ENCODE peak calls at places on chromosomes 16 and 17, in six cellular contexts. One of them, this sample, is unnamed.

GRCh38 chr17:4573682-4574081 is 10.6 kb upstream of the SMTNL2 start:
- DNase-seq in K562: no peak
- DNase-seq in cardiac fibroblast: no peak
- DNase-seq in fibroblast of the aortic adventitia: no peak
- DNase-seq in AG10803: no peak
- DNase-seq in cardiac muscle cell: no peak
- DNase-seq in this sample: no peak

GRCh38 chr17:42017866-42018200 is 594 bp upstream of the DNAJC7 start:
- DNase-seq in fibroblast of the aortic adventitia: no peak
- DNase-seq in cardiac muscle cell: no peak
- DNase-seq in AG10803: no peak
- DNase-seq in cardiac fibroblast: no peak
- DNase-seq in K562: no peak
- DNase-seq in this sample: no peak

GRCh38 chr16:81127051-81127450 is 30.9 kb upstream of the GCSH start:
- DNase-seq in K562: no peak
- DNase-seq in cardiac fibroblast: peak
- DNase-seq in AG10803: peak
- DNase-seq in cardiac muscle cell: no peak
- DNase-seq in fibroblast of the aortic adventitia: peak
- DNase-seq in this sample: no peak

GRCh38 chr17:6995500-6996255 is at the start of gene ALOX12:
- DNase-seq in cardiac muscle cell: peak
- DNase-seq in fibroblast of the aortic adventitia: no peak
- DNase-seq in AG10803: no peak
- DNase-seq in K562: no peak
- DNase-seq in cardiac fibroblast: no peak
- DNase-seq in this sample: peak

GRCh38 chr17:68238894-68239293 is 8.9 kb upstream of the AMZ2 start:
- DNase-seq in fibroblast of the aortic adventitia: no peak
- DNase-seq in K562: no peak
- DNase-seq in cardiac muscle cell: no peak
- DNase-seq in cardiac fibroblast: no peak
- DNase-seq in AG10803: no peak
- DNase-seq in this sample: no peak

GRCh38 chr16:26198221-26198620 is 506.5 kb downstream of the HS3ST4 start:
- DNase-seq in fibroblast of the aortic adventitia: no peak
- DNase-seq in cardiac muscle cell: no peak
- DNase-seq in K562: no peak
- DNase-seq in cardiac fibroblast: no peak
- DNase-seq in AG10803: no peak
- DNase-seq in this sample: no peak

GRCh38 chr16:12398029-12398735 is 405.5 kb downstream of the CPPED1 start:
- DNase-seq in K562: no peak
- DNase-seq in cardiac fibroblast: no peak
- DNase-seq in AG10803: no peak
- DNase-seq in cardiac muscle cell: no peak
- DNase-seq in fibroblast of the aortic adventitia: no peak
- DNase-seq in this sample: no peak

GRCh38 chr17:72175787-72176515 is 55.1 kb downstream of the SOX9 start:
- DNase-seq in AG10803: no peak
- DNase-seq in cardiac muscle cell: no peak
- DNase-seq in K562: no peak
- DNase-seq in cardiac fibroblast: no peak
- DNase-seq in fibroblast of the aortic adventitia: no peak
- DNase-seq in this sample: no peak

GRCh38 chr16:27355610-27356009 is 41.8 kb downstream of the IL4R start:
- DNase-seq in K562: peak
- DNase-seq in cardiac fibroblast: peak
- DNase-seq in AG10803: peak
- DNase-seq in cardiac muscle cell: no peak
- DNase-seq in fibroblast of the aortic adventitia: peak
- DNase-seq in this sample: peak

GRCh38 chr17:80807882-80808281 is 183.8 kb upstream of the CHMP6 start:
- DNase-seq in cardiac muscle cell: no peak
- DNase-seq in cardiac fibroblast: no peak
- DNase-seq in K562: no peak
- DNase-seq in AG10803: no peak
- DNase-seq in fibroblast of the aortic adventitia: no peak
- DNase-seq in this sample: no peak

GRCh38 chr16:2706085-2706484 is 13.9 kb downstream of the PRSS27 start:
- DNase-seq in fibroblast of the aortic adventitia: no peak
- DNase-seq in cardiac muscle cell: no peak
- DNase-seq in AG10803: no peak
- DNase-seq in cardiac fibroblast: no peak
- DNase-seq in K562: no peak
- DNase-seq in this sample: no peak

GRCh38 chr17:182164-182751 is 808 bp upstream of the DOC2B start:
- DNase-seq in cardiac fibroblast: no peak
- DNase-seq in cardiac muscle cell: no peak
- DNase-seq in K562: no peak
- DNase-seq in AG10803: no peak
- DNase-seq in fibroblast of the aortic adventitia: no peak
- DNase-seq in this sample: no peak

GRCh38 chr16:13110124-13110796 is 208.9 kb downstream of the SHISA9 start:
- DNase-seq in fibroblast of the aortic adventitia: no peak
- DNase-seq in AG10803: peak
- DNase-seq in K562: no peak
- DNase-seq in cardiac muscle cell: no peak
- DNase-seq in cardiac fibroblast: peak
- DNase-seq in this sample: no peak

GRCh38 chr16:10897134-10897533 is 20.1 kb downstream of the CIITA start:
- DNase-seq in cardiac muscle cell: no peak
- DNase-seq in cardiac fibroblast: no peak
- DNase-seq in AG10803: no peak
- DNase-seq in K562: no peak
- DNase-seq in fibroblast of the aortic adventitia: no peak
- DNase-seq in this sample: no peak

GRCh38 chr17:68861602-68862001 is 93.6 kb downstream of the ABCA8 start:
- DNase-seq in cardiac fibroblast: peak
- DNase-seq in AG10803: no peak
- DNase-seq in cardiac muscle cell: no peak
- DNase-seq in K562: no peak
- DNase-seq in fibroblast of the aortic adventitia: no peak
- DNase-seq in this sample: no peak

GRCh38 chr16:2814757-2815298 is 2.2 kb upstream of the PRSS21 start:
- DNase-seq in fibroblast of the aortic adventitia: no peak
- DNase-seq in AG10803: no peak
- DNase-seq in cardiac muscle cell: no peak
- DNase-seq in cardiac fibroblast: no peak
- DNase-seq in K562: no peak
- DNase-seq in this sample: no peak

GRCh38 chr16:19583665-19584300 is 28.3 kb downstream of the VPS35L start:
- DNase-seq in AG10803: peak
- DNase-seq in fibroblast of the aortic adventitia: peak
- DNase-seq in K562: peak
- DNase-seq in cardiac fibroblast: peak
- DNase-seq in cardiac muscle cell: peak
- DNase-seq in this sample: peak

GRCh38 chr17:59361386-59361785 is 29.9 kb downstream of the YPEL2 start:
- DNase-seq in fibroblast of the aortic adventitia: peak
- DNase-seq in K562: no peak
- DNase-seq in cardiac muscle cell: no peak
- DNase-seq in cardiac fibroblast: peak
- DNase-seq in AG10803: peak
- DNase-seq in this sample: no peak

GRCh38 chr16:87189426-87189825 is 127.8 kb downstream of the C16orf95 start:
- DNase-seq in AG10803: no peak
- DNase-seq in cardiac fibroblast: no peak
- DNase-seq in fibroblast of the aortic adventitia: no peak
- DNase-seq in cardiac muscle cell: no peak
- DNase-seq in K562: no peak
- DNase-seq in this sample: no peak

GRCh38 chr16:87188104-87188503 is 129.1 kb downstream of the C16orf95 start:
- DNase-seq in cardiac muscle cell: no peak
- DNase-seq in K562: no peak
- DNase-seq in fibroblast of the aortic adventitia: no peak
- DNase-seq in AG10803: no peak
- DNase-seq in cardiac fibroblast: no peak
- DNase-seq in this sample: no peak

GRCh38 chr16:87186876-87187533 is 130.2 kb downstream of the C16orf95 start:
- DNase-seq in cardiac muscle cell: no peak
- DNase-seq in cardiac fibroblast: no peak
- DNase-seq in AG10803: no peak
- DNase-seq in fibroblast of the aortic adventitia: no peak
- DNase-seq in K562: no peak
- DNase-seq in this sample: no peak

GRCh38 chr16:87192418-87193073 is 124.6 kb downstream of the C16orf95 start:
- DNase-seq in cardiac muscle cell: no peak
- DNase-seq in K562: no peak
- DNase-seq in AG10803: no peak
- DNase-seq in fibroblast of the aortic adventitia: no peak
- DNase-seq in cardiac fibroblast: no peak
- DNase-seq in this sample: no peak

GRCh38 chr16:87190288-87191240 is 126.6 kb downstream of the C16orf95 start:
- DNase-seq in cardiac fibroblast: peak
- DNase-seq in K562: peak
- DNase-seq in AG10803: peak
- DNase-seq in cardiac muscle cell: no peak
- DNase-seq in fibroblast of the aortic adventitia: peak
- DNase-seq in this sample: peak
- TF ChIP-seq CTCF in cardiac fibroblast: peak
- TF ChIP-seq CTCF in K562: peak
- TF ChIP-seq CTCF in AG10803: no peak
- TF ChIP-seq CTCF in cardiac muscle cell: peak
- TF ChIP-seq CTCF in fibroblast of the aortic adventitia: peak
- TF ChIP-seq CTCF in this sample: peak

GRCh38 chr17:75498726-75499213 is 16.6 kb downstream of the CASKIN2 start:
- DNase-seq in fibroblast of the aortic adventitia: no peak
- DNase-seq in cardiac muscle cell: no peak
- DNase-seq in AG10803: no peak
- DNase-seq in K562: peak
- DNase-seq in cardiac fibroblast: no peak
- DNase-seq in this sample: no peak
- TF ChIP-seq CTCF in fibroblast of the aortic adventitia: no peak
- TF ChIP-seq CTCF in cardiac muscle cell: no peak
- TF ChIP-seq CTCF in AG10803: no peak
- TF ChIP-seq CTCF in K562: peak
- TF ChIP-seq CTCF in cardiac fibroblast: no peak
- TF ChIP-seq CTCF in this sample: no peak

GRCh38 chr17:17784599-17785264 is 52.1 kb downstream of the SREBF1 start:
- DNase-seq in K562: peak
- DNase-seq in cardiac muscle cell: no peak
- DNase-seq in AG10803: no peak
- DNase-seq in fibroblast of the aortic adventitia: no peak
- DNase-seq in cardiac fibroblast: no peak
- DNase-seq in this sample: no peak
- TF ChIP-seq CTCF in K562: no peak
- TF ChIP-seq CTCF in cardiac muscle cell: peak
- TF ChIP-seq CTCF in AG10803: peak
- TF ChIP-seq CTCF in fibroblast of the aortic adventitia: peak
- TF ChIP-seq CTCF in cardiac fibroblast: no peak
- TF ChIP-seq CTCF in this sample: no peak

GRCh38 chr17:20009302-20010098 is at the start of gene SPECC1:
- DNase-seq in K562: peak
- DNase-seq in cardiac muscle cell: peak
- DNase-seq in fibroblast of the aortic adventitia: peak
- DNase-seq in AG10803: peak
- DNase-seq in cardiac fibroblast: peak
- DNase-seq in this sample: peak
- TF ChIP-seq CTCF in K562: peak
- TF ChIP-seq CTCF in cardiac muscle cell: no peak
- TF ChIP-seq CTCF in fibroblast of the aortic adventitia: peak
- TF ChIP-seq CTCF in AG10803: peak
- TF ChIP-seq CTCF in cardiac fibroblast: peak
- TF ChIP-seq CTCF in this sample: peak